ENCODE peak calls at places on chromosomes 2 and 18, in seven cellular contexts. N is NK-92 treated with Interleukin-12 subunit alpha and Interleukin-12 subunit beta, amount 100 ng/mL, for 24 hours; C is fibroblast of pulmonary artery; L is substantia nigra; W is iris pigment epithelial cell; S is head of caudate nucleus; K is hippocampal formation. A is an unnamed sample.

GRCh38 chr2:98478861-98479770 is 34.5 kb downstream of the INPP4A start:
- DNase-seq in N (no peak), C (no peak), L (no peak), W (no peak), S (no peak), K (no peak), A (no peak)

GRCh38 chr2:227106845-227107759 is 56.9 kb downstream of the COL4A4 start:
- DNase-seq in N (no peak), C (peak), L (no peak), W (peak), S (peak), K (peak), A (peak)

GRCh38 chr2:102344397-102344796 is 11.2 kb upstream of the IL18R1 start:
- DNase-seq in N (no peak), C (no peak), L (no peak), W (no peak), S (no peak), K (no peak), A (no peak)

GRCh38 chr18:61706516-61706915 is 186.3 kb downstream of the RNF152 start:
- DNase-seq in N (no peak), C (no peak), L (no peak), W (no peak), S (no peak), K (no peak), A (no peak)

GRCh38 chr2:7748717-7749415 is 831.7 kb downstream of the RNF144A start:
- DNase-seq in N (no peak), C (no peak), L (no peak), W (peak), S (no peak), K (no peak), A (no peak)

GRCh38 chr2:159936471-159936870 is 125.9 kb downstream of the PLA2R1 start:
- DNase-seq in N (no peak), C (no peak), L (no peak), W (no peak), S (no peak), K (no peak), A (no peak)

GRCh38 chr2:190882327-190882766 is 1.7 kb downstream of the GLS start:
- DNase-seq in N (no peak), C (no peak), L (no peak), W (no peak), S (no peak), K (no peak), A (no peak)

GRCh38 chr2:235347691-235348090 is 146.2 kb upstream of the AGAP1 start:
- DNase-seq in N (no peak), C (peak), L (no peak), W (peak), S (peak), K (no peak), A (peak)

GRCh38 chr2:64661770-64662169 is 8.1 kb upstream of the SERTAD2 start:
- DNase-seq in N (no peak), C (no peak), L (no peak), W (no peak), S (peak), K (no peak), A (no peak)

GRCh38 chr2:25473758-25474335 is 132.1 kb upstream of the DNMT3A start:
- DNase-seq in N (no peak), C (peak), L (no peak), W (peak), S (peak), K (no peak), A (no peak)

GRCh38 chr2:208062113-208062512 is 36.8 kb upstream of the PLEKHM3 start:
- DNase-seq in N (no peak), C (peak), L (no peak), W (peak), S (peak), K (no peak), A (peak)

GRCh38 chr2:64823794-64824193 is 165.4 kb upstream of the SLC1A4 start:
- DNase-seq in N (no peak), C (no peak), L (no peak), W (no peak), S (no peak), K (no peak), A (no peak)

GRCh38 chr2:228768818-228769217 is 502.3 kb downstream of the PID1 start:
- DNase-seq in N (no peak), C (peak), L (no peak), W (peak), S (no peak), K (no peak), A (peak)

GRCh38 chr2:18299423-18300212 is 260.8 kb downstream of the RDH14 start:
- DNase-seq in N (no peak), C (peak), L (no peak), W (peak), S (peak), K (no peak), A (peak)

GRCh38 chr2:230824406-230824978 is 40.2 kb upstream of the ITM2C start:
- DNase-seq in N (peak), C (peak), L (no peak), W (peak), S (peak), K (peak), A (peak)